ENCODE peak calls at places on chromosomes 12 and 14, in ten cellular contexts. N is heart left ventricle; F is GM12865; L is hepatocyte; B is dorsolateral prefrontal cortex; S is CD4-positive, alpha-beta memory T cell; W is neuronal stem cell; P is AG10803; J is NB4; T is tibial artery. U is an unnamed sample.

GRCh38 chr14:71130491-71131179 is 223.4 kb downstream of the PCNX1 start:
- DNase-seq in N (no peak), F (peak), L (no peak), B (no peak), S (no peak), W (no peak), P (peak), J (peak), T (no peak), U (no peak)

GRCh38 chr14:67487937-67488893 is at the start of gene TMEM229B:
- DNase-seq in N (peak), F (peak), L (no peak), B (no peak), S (peak), W (no peak), P (no peak), J (peak), T (no peak), U (peak)

GRCh38 chr12:96623818-96624217 is 134.4 kb downstream of the CFAP54 start:
- DNase-seq in N (no peak), F (no peak), L (no peak), B (no peak), S (no peak), W (no peak), P (no peak), J (no peak), T (no peak), U (no peak)

GRCh38 chr12:50764861-50765324 is 992 bp downstream of the ATF1 start:
- DNase-seq in N (no peak), F (peak), L (peak), B (peak), S (peak), W (no peak), P (peak), J (no peak), T (no peak), U (peak)

GRCh38 chr12:94405378-94406116 is 54.1 kb downstream of the CEP83 start:
- DNase-seq in N (no peak), F (peak), L (no peak), B (no peak), S (no peak), W (no peak), P (peak), J (no peak), T (no peak), U (no peak)

GRCh38 chr12:118541071-118541470 is 164.7 kb downstream of the SUDS3 start:
- DNase-seq in N (no peak), F (no peak), L (no peak), B (no peak), S (no peak), W (no peak), P (no peak), J (no peak), T (no peak), U (no peak)

GRCh38 chr12:19227190-19227879 is 97.8 kb downstream of the PLEKHA5 start:
- DNase-seq in N (no peak), F (no peak), L (no peak), B (no peak), S (no peak), W (peak), P (no peak), J (no peak), T (no peak), U (no peak)

GRCh38 chr14:89042021-89042420 is 217.6 kb downstream of the TTC8 start:
- DNase-seq in N (no peak), F (no peak), L (no peak), B (no peak), S (no peak), W (no peak), P (no peak), J (no peak), T (no peak), U (no peak)

GRCh38 chr14:100120522-100121269 is 38.7 kb downstream of the DEGS2 start:
- DNase-seq in N (no peak), F (no peak), L (no peak), B (no peak), S (no peak), W (no peak), P (no peak), J (no peak), T (no peak), U (no peak)

GRCh38 chr14:103105580-103106168 is 11.1 kb downstream of the EXOC3L4 start:
- DNase-seq in N (no peak), F (peak), L (no peak), B (no peak), S (no peak), W (no peak), P (no peak), J (peak), T (no peak), U (peak)

GRCh38 chr12:75975692-75976091 is 55.9 kb downstream of the PHLDA1 start:
- DNase-seq in N (no peak), F (no peak), L (no peak), B (no peak), S (no peak), W (no peak), P (no peak), J (peak), T (no peak), U (no peak)

GRCh38 chr12:106580671-106581508 is 1.9 kb upstream of the RFX4 start:
- DNase-seq in N (no peak), F (no peak), L (no peak), B (no peak), S (no peak), W (no peak), P (no peak), J (no peak), T (no peak), U (no peak)

DNA sequence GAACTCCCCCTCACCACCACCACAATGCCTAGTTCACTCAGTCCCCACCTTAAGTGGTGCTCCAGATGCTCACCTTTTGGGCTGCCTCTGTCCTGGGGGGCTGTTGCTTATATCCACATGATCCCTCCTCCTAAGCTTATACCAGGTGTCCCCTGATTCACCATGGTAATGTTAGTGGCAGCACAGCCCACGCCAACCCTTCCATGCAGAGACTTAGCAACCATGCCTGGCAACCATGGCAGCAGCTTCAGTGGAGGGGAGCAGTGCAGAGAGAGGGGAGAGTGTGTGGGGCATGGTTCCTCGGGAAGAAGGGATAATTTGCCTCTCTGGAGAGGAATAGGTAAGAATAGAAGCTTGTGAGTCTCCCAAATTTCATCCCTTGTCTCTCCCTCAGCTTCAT is 1.2 kb upstream of the DDN start:
- DNase-seq in N (peak), F (no peak), L (no peak), B (no peak), S (no peak), W (no peak), P (no peak), J (no peak), T (no peak), U (no peak)
- H3K4me3 ChIP-seq in N (no peak), F (peak), L (no peak), B (peak), S (no peak), W (no peak), P (no peak), J (peak), T (no peak), U (no peak)

GRCh38 chr12:69476276-69477017 is 6.3 kb downstream of the FRS2 start:
- DNase-seq in N (no peak), F (no peak), L (no peak), B (no peak), S (no peak), W (no peak), P (peak), J (peak), T (no peak), U (no peak)

GRCh38 chr12:69473229-69473628 is 3.0 kb downstream of the FRS2 start:
- DNase-seq in N (no peak), F (no peak), L (no peak), B (no peak), S (no peak), W (no peak), P (no peak), J (no peak), T (no peak), U (no peak)

GRCh38 chr12:69471667-69472385 is 1.6 kb downstream of the FRS2 start:
- DNase-seq in N (no peak), F (no peak), L (no peak), B (no peak), S (no peak), W (no peak), P (no peak), J (no peak), T (no peak), U (no peak)

GRCh38 chr12:69479675-69480074 is 9.5 kb downstream of the FRS2 start:
- DNase-seq in N (no peak), F (no peak), L (no peak), B (no peak), S (no peak), W (no peak), P (no peak), J (no peak), T (no peak), U (no peak)

GRCh38 chr12:69475237-69475984 is 5.2 kb downstream of the FRS2 start:
- DNase-seq in N (no peak), F (no peak), L (peak), B (no peak), S (no peak), W (peak), P (peak), J (no peak), T (no peak), U (no peak)
- H3K4me3 ChIP-seq in N (peak), F (no peak), L (no peak), B (peak), S (no peak), W (no peak), P (peak), J (peak), T (peak), U (no peak)

GRCh38 chr12:130818381-130819247 is 20.4 kb downstream of the STX2 start:
- DNase-seq in N (peak), F (peak), L (peak), B (peak), S (peak), W (peak), P (no peak), J (peak), T (no peak), U (no peak)
- H3K4me3 ChIP-seq in N (peak), F (peak), L (no peak), B (peak), S (peak), W (no peak), P (peak), J (peak), T (peak), U (no peak)

DNA sequence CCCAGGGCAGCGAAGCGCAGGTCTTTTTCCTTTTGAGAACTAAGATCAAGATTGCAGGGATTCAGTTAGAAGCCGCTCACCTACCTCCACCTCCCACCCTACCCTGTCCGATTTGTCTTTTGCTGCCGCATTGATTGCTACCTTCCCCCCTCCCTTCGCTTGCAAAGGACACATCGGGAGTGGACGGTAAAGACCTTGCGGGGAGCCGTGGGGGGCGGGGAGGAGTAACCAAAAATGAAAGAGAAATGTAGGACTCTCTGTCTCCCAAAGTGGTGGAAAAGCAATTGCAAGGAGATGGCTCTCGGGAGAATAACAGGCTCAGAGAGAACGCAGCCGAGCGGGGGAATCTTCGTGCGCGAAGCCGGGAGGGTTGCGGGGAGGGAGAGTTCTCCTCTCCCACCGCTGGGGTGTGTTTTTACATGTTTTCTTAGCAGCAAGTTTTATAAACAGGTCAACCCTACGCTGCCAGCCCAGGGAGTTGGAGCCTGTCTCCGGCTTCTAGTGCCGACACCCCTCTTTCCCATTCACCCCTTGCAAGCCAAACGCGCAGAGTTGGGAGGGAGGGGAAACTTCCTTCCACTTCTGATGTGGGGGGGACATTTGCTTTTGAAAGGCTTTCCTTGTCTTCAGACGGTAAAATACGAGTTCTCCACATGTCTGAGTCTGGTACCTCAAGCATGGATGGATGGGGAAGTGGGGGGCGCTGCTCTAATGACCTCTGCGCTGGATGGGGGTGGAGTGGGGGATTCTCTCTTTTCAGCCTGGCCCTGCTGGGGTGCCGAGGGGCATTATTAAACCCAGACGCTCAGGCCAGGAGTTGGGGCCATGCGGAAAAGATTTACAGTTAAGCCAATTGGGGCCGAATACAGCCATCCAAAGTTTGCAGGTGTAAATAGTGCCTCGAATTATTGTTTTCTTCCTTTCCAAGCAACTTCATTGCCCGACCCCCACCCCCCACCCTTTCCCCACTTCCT is 8.9 kb upstream of the TBX3 start:
- DNase-seq in N (no peak), F (no peak), L (peak), B (no peak), S (no peak), W (no peak), P (peak), J (no peak), T (no peak), U (no peak)
- H3K4me3 ChIP-seq in N (peak), F (no peak), L (peak), B (peak), S (no peak), W (no peak), P (peak), J (no peak), T (no peak), U (no peak)

GRCh38 chr14:61567838-61568571 is 127.3 kb upstream of the HIF1A start:
- DNase-seq in N (peak), F (peak), L (no peak), B (no peak), S (no peak), W (peak), P (no peak), J (peak), T (peak), U (no peak)

GRCh38 chr14:61569308-61569707 is 126.0 kb upstream of the HIF1A start:
- DNase-seq in N (no peak), F (no peak), L (no peak), B (no peak), S (no peak), W (no peak), P (no peak), J (peak), T (no peak), U (no peak)

GRCh38 chr14:61569783-61570182 is 125.5 kb upstream of the HIF1A start:
- DNase-seq in N (peak), F (no peak), L (no peak), B (no peak), S (peak), W (no peak), P (peak), J (peak), T (peak), U (peak)

GRCh38 chr14:61570188-61570960 is 124.9 kb upstream of the HIF1A start:
- DNase-seq in N (no peak), F (no peak), L (no peak), B (no peak), S (no peak), W (no peak), P (peak), J (peak), T (peak), U (peak)

DNA sequence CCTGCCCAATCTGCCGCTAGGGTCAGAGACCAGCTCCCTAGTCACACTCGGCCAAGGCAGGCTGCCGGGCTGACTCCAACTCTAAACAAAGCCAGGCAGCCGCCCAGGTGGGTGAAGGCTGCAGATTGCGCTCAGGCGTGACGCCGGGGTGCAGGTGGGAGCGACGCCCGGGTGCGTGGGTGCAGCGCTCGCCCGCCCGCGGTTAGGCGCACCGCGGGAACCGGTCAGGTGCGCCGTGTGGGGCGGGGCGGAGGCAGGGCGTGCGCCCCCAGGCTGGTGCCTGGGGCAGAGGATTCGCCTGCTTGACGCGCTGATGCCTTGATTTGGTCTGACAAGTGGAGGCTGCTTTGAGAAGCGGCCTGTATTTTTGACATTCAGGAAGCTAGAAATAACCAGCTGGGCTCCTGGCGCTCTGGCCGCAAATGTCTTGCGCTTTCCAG is 126.7 kb upstream of the HIF1A start:
- DNase-seq in N (peak), F (peak), L (no peak), B (no peak), S (peak), W (no peak), P (no peak), J (peak), T (no peak), U (peak)
- H3K4me3 ChIP-seq in N (peak), F (peak), L (no peak), B (peak), S (no peak), W (no peak), P (no peak), J (peak), T (peak), U (peak)

DNA sequence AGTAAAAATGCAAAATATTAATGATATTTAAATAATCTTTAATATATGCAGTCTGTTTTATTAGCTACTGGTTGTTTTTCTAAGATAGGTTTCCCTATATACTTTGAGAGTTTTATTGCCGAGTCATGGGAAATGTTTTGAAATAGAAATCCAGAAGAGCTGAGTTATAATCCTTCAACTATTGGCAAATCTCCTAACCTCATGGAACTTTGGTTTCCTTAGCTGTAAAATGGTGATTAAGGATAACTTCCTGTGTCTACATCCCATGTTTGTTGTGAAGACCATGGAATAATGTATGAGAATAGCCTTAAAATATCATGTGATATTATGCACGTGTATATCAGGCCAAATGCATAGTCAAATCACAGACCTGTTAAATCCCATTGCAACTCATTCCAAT is 51.0 kb downstream of the UNC79 start:
- DNase-seq in N (no peak), F (no peak), L (no peak), B (no peak), S (no peak), W (no peak), P (no peak), J (no peak), T (no peak), U (no peak)
- H3K4me3 ChIP-seq in N (no peak), F (no peak), L (no peak), B (no peak), S (no peak), W (no peak), P (no peak), J (no peak), T (no peak), U (no peak)

U was measured in Jurkat, Clone E6-1.